ENCODE peak calls at places on chromosome 4, in seven cellular contexts. One of them, this sample, is unnamed.
A peak's percentile ranks its signal among the peaks of the same experiment; 100 is the strongest.

GRCh38 chr4:138414202-138414601 is 172.1 kb upstream of the SLC7A11 start:
- DNase-seq in stomach: no peak
- DNase-seq in HCT116: no peak
- DNase-seq in HL-60: peak; percentile 70
- DNase-seq in SK-N-SH: no peak
- DNase-seq in GM12878: no peak
- DNase-seq in upper lobe of left lung: no peak
- DNase-seq in this sample: no peak

GRCh38 chr4:16056681-16057400 is 27.0 kb downstream of the PROM1 start:
- DNase-seq in GM12878: no peak
- DNase-seq in stomach: no peak
- DNase-seq in SK-N-SH: peak; percentile 68
- DNase-seq in HL-60: no peak
- DNase-seq in HCT116: no peak
- DNase-seq in upper lobe of left lung: no peak
- DNase-seq in this sample: no peak

GRCh38 chr4:53671757-53672156 is 80.5 kb upstream of the LNX1 start:
- DNase-seq in stomach: peak; percentile 70
- DNase-seq in SK-N-SH: no peak
- DNase-seq in GM12878: no peak
- DNase-seq in HCT116: no peak
- DNase-seq in upper lobe of left lung: no peak
- DNase-seq in HL-60: no peak
- DNase-seq in this sample: no peak

GRCh38 chr4:10623862-10624261 is 60.7 kb downstream of the CLNK start:
- DNase-seq in GM12878: no peak
- DNase-seq in HL-60: no peak
- DNase-seq in SK-N-SH: no peak
- DNase-seq in upper lobe of left lung: no peak
- DNase-seq in HCT116: no peak
- DNase-seq in stomach: no peak
- DNase-seq in this sample: no peak

GRCh38 chr4:6336166-6336565 is 66.5 kb downstream of the WFS1 start:
- DNase-seq in upper lobe of left lung: no peak
- DNase-seq in HCT116: no peak
- DNase-seq in SK-N-SH: no peak
- DNase-seq in stomach: no peak
- DNase-seq in GM12878: no peak
- DNase-seq in HL-60: no peak
- DNase-seq in this sample: peak; percentile 46

GRCh38 chr4:114257516-114257915 is 278.1 kb upstream of the ARSJ start:
- DNase-seq in HCT116: no peak
- DNase-seq in SK-N-SH: no peak
- DNase-seq in upper lobe of left lung: no peak
- DNase-seq in GM12878: no peak
- DNase-seq in HL-60: no peak
- DNase-seq in stomach: no peak
- DNase-seq in this sample: no peak

GRCh38 chr4:57233391-57233790 is 123.2 kb upstream of the IGFBP7 start:
- DNase-seq in GM12878: no peak
- DNase-seq in HCT116: no peak
- DNase-seq in SK-N-SH: peak; percentile 9
- DNase-seq in upper lobe of left lung: no peak
- DNase-seq in HL-60: no peak
- DNase-seq in stomach: no peak
- DNase-seq in this sample: no peak

GRCh38 chr4:6152879-6153705 is 47.3 kb downstream of the JAKMIP1 start:
- DNase-seq in HL-60: no peak
- DNase-seq in stomach: no peak
- DNase-seq in SK-N-SH: no peak
- DNase-seq in HCT116: no peak
- DNase-seq in upper lobe of left lung: no peak
- DNase-seq in GM12878: no peak
- DNase-seq in this sample: no peak

GRCh38 chr4:155545456-155545855 is 121.2 kb upstream of the GUCY1A1 start:
- DNase-seq in SK-N-SH: no peak
- DNase-seq in HL-60: no peak
- DNase-seq in GM12878: no peak
- DNase-seq in HCT116: no peak
- DNase-seq in stomach: no peak
- DNase-seq in upper lobe of left lung: no peak
- DNase-seq in this sample: no peak

GRCh38 chr4:68369474-68369805 is 19.6 kb upstream of the YTHDC1 start:
- DNase-seq in GM12878: no peak
- DNase-seq in HCT116: peak; percentile 32
- DNase-seq in HL-60: no peak
- DNase-seq in SK-N-SH: no peak
- DNase-seq in stomach: no peak
- DNase-seq in upper lobe of left lung: no peak
- DNase-seq in this sample: no peak

GRCh38 chr4:91592125-91592524 is 711.6 kb upstream of the GRID2 start:
- DNase-seq in upper lobe of left lung: no peak
- DNase-seq in SK-N-SH: no peak
- DNase-seq in HL-60: no peak
- DNase-seq in HCT116: no peak
- DNase-seq in stomach: no peak
- DNase-seq in GM12878: no peak
- DNase-seq in this sample: no peak

GRCh38 chr4:117968606-117969005 is 65.7 kb upstream of the NDST3 start:
- DNase-seq in upper lobe of left lung: no peak
- DNase-seq in SK-N-SH: no peak
- DNase-seq in stomach: no peak
- DNase-seq in HCT116: no peak
- DNase-seq in GM12878: no peak
- DNase-seq in HL-60: no peak
- DNase-seq in this sample: no peak

GRCh38 chr4:117965608-117966007 is 68.7 kb upstream of the NDST3 start:
- DNase-seq in HL-60: no peak
- DNase-seq in stomach: no peak
- DNase-seq in SK-N-SH: peak; percentile 9
- DNase-seq in upper lobe of left lung: no peak
- DNase-seq in GM12878: no peak
- DNase-seq in HCT116: no peak
- DNase-seq in this sample: no peak

DNA sequence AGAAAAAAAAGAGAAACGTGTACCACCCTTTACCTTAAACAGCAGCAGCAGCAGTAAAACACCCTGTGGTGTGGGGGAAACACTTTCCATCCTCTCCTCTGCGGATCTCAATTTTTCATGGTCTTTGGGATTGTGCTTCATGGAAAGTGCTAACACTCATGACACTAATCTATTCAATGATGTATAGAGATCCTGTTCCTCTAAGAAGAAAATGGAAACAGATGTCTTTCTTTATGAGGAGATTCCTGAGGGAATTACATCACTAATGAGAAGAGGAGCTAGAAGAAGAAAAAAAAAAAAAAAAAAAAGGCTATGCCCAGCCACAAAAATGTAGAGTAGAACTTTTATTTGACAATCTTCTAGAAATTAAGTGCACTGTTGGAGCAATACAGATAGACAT is 62.9 kb upstream of the NDST3 start:
- DNase-seq in GM12878: no peak
- DNase-seq in upper lobe of left lung: no peak
- DNase-seq in SK-N-SH: no peak
- DNase-seq in HL-60: no peak
- DNase-seq in HCT116: no peak
- DNase-seq in stomach: no peak
- DNase-seq in this sample: no peak
- TF ChIP-seq POLR2AphosphoS5 in GM12878: no peak
- TF ChIP-seq POLR2AphosphoS5 in upper lobe of left lung: no peak
- TF ChIP-seq POLR2AphosphoS5 in SK-N-SH: no peak
- TF ChIP-seq POLR2AphosphoS5 in HL-60: no peak
- TF ChIP-seq POLR2AphosphoS5 in HCT116: no peak
- TF ChIP-seq POLR2AphosphoS5 in stomach: no peak
- TF ChIP-seq POLR2AphosphoS5 in this sample: no peak

GRCh38 chr4:2245787-2246275 is 3.9 kb upstream of the HAUS3 start:
- DNase-seq in HCT116: no peak
- DNase-seq in HL-60: no peak
- DNase-seq in SK-N-SH: no peak
- DNase-seq in stomach: no peak
- DNase-seq in upper lobe of left lung: no peak
- DNase-seq in GM12878: no peak
- DNase-seq in this sample: no peak

GRCh38 chr4:2244947-2245786 is 3.2 kb upstream of the HAUS3 start:
- DNase-seq in stomach: no peak
- DNase-seq in upper lobe of left lung: no peak
- DNase-seq in HL-60: no peak
- DNase-seq in SK-N-SH: no peak
- DNase-seq in GM12878: no peak
- DNase-seq in HCT116: no peak
- DNase-seq in this sample: no peak

GRCh38 chr4:2241003-2241402 is 918 bp downstream of the HAUS3 start:
- DNase-seq in GM12878: no peak
- DNase-seq in SK-N-SH: no peak
- DNase-seq in upper lobe of left lung: no peak
- DNase-seq in stomach: no peak
- DNase-seq in HCT116: no peak
- DNase-seq in HL-60: no peak
- DNase-seq in this sample: no peak

GRCh38 chr4:2243682-2244380 is 1.9 kb upstream of the HAUS3 start:
- DNase-seq in SK-N-SH: peak; percentile 72
- DNase-seq in stomach: peak; percentile 31
- DNase-seq in GM12878: no peak
- DNase-seq in upper lobe of left lung: no peak
- DNase-seq in HL-60: peak; percentile 76
- DNase-seq in HCT116: no peak
- DNase-seq in this sample: peak; percentile 81

DNA sequence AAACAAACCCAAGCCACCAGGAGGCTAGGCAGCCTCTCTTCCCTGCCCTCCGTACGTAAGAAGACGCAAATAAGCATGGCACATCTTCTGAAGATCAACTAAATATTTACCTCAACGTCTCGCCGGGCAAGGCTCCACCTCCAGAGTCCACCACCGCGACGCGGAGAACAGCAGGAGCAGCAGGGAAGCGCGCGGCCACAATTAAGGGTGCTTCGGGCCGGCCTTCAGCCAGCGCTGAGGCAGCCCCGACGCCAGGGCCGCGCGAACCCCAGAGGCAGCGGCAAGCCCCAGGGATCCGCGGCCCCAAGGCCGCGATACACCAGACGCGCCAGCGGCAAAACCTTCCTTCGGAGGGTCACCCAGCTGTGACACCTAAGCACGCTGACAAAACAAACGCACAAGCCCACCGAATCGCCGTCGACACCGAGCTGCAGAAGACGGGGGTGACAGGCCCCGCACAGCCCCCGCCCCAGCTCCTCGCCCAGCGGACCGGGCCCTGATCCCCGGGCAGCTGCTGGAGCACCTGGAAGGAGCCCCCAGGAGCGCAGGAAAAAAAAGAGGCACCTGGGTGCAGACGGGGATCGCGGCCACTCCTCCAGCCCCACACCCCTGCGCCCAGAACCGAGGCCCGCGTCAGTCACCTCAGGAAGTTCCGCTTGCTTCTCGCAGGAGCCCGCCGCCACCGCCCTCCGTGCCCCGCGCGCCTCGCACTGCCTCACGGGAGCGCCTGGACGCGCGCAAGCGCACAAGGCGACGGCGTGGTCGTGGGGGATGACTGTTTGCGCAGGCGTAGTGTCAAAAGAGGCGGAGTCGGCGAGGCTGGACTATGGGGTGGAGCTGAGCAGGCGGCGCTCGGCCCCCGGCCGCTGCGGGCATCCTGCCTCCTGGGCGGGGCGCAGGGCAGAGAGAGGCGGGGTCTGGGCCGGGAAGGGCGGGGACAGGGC is at the start of the genes HAUS3 and POLN:
- DNase-seq in stomach: peak; percentile 99
- DNase-seq in GM12878: peak; percentile 94
- DNase-seq in SK-N-SH: peak; percentile 100
- DNase-seq in HCT116: peak; percentile 95
- DNase-seq in HL-60: peak; percentile 98
- DNase-seq in upper lobe of left lung: peak; percentile 99
- DNase-seq in this sample: peak; percentile 100
- TF ChIP-seq POLR2AphosphoS5 in stomach: peak; percentile 99
- TF ChIP-seq POLR2AphosphoS5 in GM12878: peak; percentile 74
- TF ChIP-seq POLR2AphosphoS5 in SK-N-SH: peak; percentile 78
- TF ChIP-seq POLR2AphosphoS5 in HCT116: peak; percentile 97
- TF ChIP-seq POLR2AphosphoS5 in HL-60: peak; percentile 69
- TF ChIP-seq POLR2AphosphoS5 in upper lobe of left lung: peak; percentile 97
- TF ChIP-seq POLR2AphosphoS5 in this sample: peak; percentile 98

DNA sequence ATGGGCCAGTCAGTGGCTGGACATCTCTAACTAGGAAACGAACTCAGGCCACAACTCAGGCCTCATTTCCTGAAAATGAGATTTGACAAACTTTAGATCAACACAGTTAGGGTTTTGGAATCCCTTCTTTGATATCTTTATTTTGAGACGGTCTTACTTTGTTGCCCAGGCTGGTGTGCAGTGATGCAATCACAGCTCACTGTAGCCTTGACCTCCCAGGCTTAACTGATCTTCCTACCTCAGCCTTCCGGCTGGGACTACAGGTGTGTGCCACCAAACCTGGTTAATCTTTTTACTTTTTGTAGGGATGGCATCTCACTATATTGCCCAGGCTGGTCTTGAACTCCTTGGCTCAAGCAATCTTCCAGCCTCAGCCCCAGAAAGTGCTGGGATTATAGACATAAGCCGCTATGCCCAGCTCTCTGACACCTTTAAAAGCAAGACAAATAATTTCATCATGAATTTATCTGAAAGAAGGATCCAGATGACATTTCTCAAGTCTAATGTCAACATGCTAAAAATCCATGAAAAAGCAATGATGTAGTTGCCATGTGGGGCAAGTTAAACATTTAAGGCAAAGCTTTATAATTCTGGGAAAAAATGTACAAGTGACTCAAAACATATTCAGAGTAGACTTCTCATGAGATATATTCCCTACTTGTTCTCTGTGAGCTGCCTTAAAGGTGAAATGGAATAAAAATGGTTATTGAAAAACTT is 89.1 kb upstream of the CBR4 start:
- DNase-seq in HL-60: no peak
- DNase-seq in stomach: no peak
- DNase-seq in HCT116: no peak
- DNase-seq in GM12878: no peak
- DNase-seq in SK-N-SH: no peak
- DNase-seq in upper lobe of left lung: no peak
- DNase-seq in this sample: no peak
- TF ChIP-seq POLR2AphosphoS5 in HL-60: no peak
- TF ChIP-seq POLR2AphosphoS5 in stomach: no peak
- TF ChIP-seq POLR2AphosphoS5 in HCT116: no peak
- TF ChIP-seq POLR2AphosphoS5 in GM12878: no peak
- TF ChIP-seq POLR2AphosphoS5 in SK-N-SH: no peak
- TF ChIP-seq POLR2AphosphoS5 in upper lobe of left lung: no peak
- TF ChIP-seq POLR2AphosphoS5 in this sample: no peak

GRCh38 chr4:48509543-48509942 is 19.5 kb downstream of the ZAR1 start:
- DNase-seq in upper lobe of left lung: no peak
- DNase-seq in GM12878: no peak
- DNase-seq in HL-60: no peak
- DNase-seq in stomach: no peak
- DNase-seq in HCT116: no peak
- DNase-seq in SK-N-SH: no peak
- DNase-seq in this sample: no peak

GRCh38 chr4:48504352-48504751 is 14.3 kb downstream of the ZAR1 start:
- DNase-seq in SK-N-SH: no peak
- DNase-seq in stomach: no peak
- DNase-seq in upper lobe of left lung: no peak
- DNase-seq in GM12878: no peak
- DNase-seq in HL-60: no peak
- DNase-seq in HCT116: no peak
- DNase-seq in this sample: no peak

DNA sequence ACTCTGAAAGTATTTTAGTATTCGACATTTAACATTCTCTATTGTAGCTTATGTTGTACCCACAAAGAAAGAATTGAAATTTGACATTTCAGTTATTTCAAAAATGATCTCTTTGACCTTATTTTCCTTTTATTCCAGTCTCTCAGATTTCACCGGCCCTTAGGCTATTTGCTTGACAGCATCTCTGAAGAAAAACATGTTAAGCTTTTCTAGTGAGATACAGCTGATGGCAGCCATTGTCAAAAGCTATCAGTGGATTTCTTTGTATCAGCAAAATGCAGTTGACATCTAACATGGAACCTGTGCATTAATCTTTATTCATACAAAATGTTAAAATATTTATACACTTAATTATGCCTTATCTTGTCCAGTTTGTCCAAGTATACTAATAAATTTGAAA is 16.7 kb downstream of the ZAR1 start:
- DNase-seq in upper lobe of left lung: no peak
- DNase-seq in stomach: no peak
- DNase-seq in SK-N-SH: no peak
- DNase-seq in HCT116: no peak
- DNase-seq in GM12878: no peak
- DNase-seq in HL-60: no peak
- DNase-seq in this sample: no peak
- TF ChIP-seq POLR2AphosphoS5 in upper lobe of left lung: no peak
- TF ChIP-seq POLR2AphosphoS5 in stomach: no peak
- TF ChIP-seq POLR2AphosphoS5 in SK-N-SH: no peak
- TF ChIP-seq POLR2AphosphoS5 in HCT116: no peak
- TF ChIP-seq POLR2AphosphoS5 in GM12878: no peak
- TF ChIP-seq POLR2AphosphoS5 in HL-60: no peak
- TF ChIP-seq POLR2AphosphoS5 in this sample: no peak

This sample was measured in spleen.